ENCODE peak calls at places on chromosome X, in six cellular contexts. One of them, this sample, is unnamed.

GRCh38 chrX:83934220-83934619 is 73.3 kb downstream of the CYLC1 start:
- DNase-seq in breast epithelium: no peak
- DNase-seq in ovary: no peak
- DNase-seq in suprapubic skin: no peak
- DNase-seq in spleen: no peak
- DNase-seq in testis: no peak
- DNase-seq in this sample: no peak

GRCh38 chrX:155027509-155028066 is 944 bp downstream of the FUNDC2 start:
- DNase-seq in breast epithelium: no peak
- DNase-seq in spleen: no peak
- DNase-seq in testis: peak; percentile 28
- DNase-seq in ovary: no peak
- DNase-seq in suprapubic skin: no peak
- DNase-seq in this sample: peak; percentile 85

GRCh38 chrX:97844943-97845342 is 961.2 kb downstream of the RPA4 start:
- DNase-seq in spleen: no peak
- DNase-seq in suprapubic skin: peak; percentile 49
- DNase-seq in ovary: no peak
- DNase-seq in testis: no peak
- DNase-seq in breast epithelium: no peak
- DNase-seq in this sample: no peak

GRCh38 chrX:37487271-37487670 is 84.2 kb upstream of the LANCL3 start:
- DNase-seq in spleen: no peak
- DNase-seq in ovary: no peak
- DNase-seq in suprapubic skin: no peak
- DNase-seq in breast epithelium: no peak
- DNase-seq in testis: no peak
- DNase-seq in this sample: no peak

GRCh38 chrX:65752294-65752693 is 84.8 kb downstream of the MSN start:
- DNase-seq in breast epithelium: no peak
- DNase-seq in ovary: no peak
- DNase-seq in testis: no peak
- DNase-seq in suprapubic skin: no peak
- DNase-seq in spleen: no peak
- DNase-seq in this sample: no peak

GRCh38 chrX:154136627-154137161 is 7.3 kb upstream of the OPN1LW start:
- DNase-seq in breast epithelium: peak; percentile 53
- DNase-seq in testis: peak; percentile 75
- DNase-seq in spleen: peak; percentile 91
- DNase-seq in suprapubic skin: peak; percentile 77
- DNase-seq in ovary: peak; percentile 78
- DNase-seq in this sample: peak; percentile 71

GRCh38 chrX:31099536-31100090 is 27.8 kb upstream of the FTHL17 start:
- DNase-seq in spleen: no peak
- DNase-seq in testis: no peak
- DNase-seq in suprapubic skin: no peak
- DNase-seq in breast epithelium: no peak
- DNase-seq in ovary: no peak
- DNase-seq in this sample: no peak

GRCh38 chrX:9164535-9165425 is 130.9 kb upstream of the FAM9B start:
- DNase-seq in spleen: no peak
- DNase-seq in breast epithelium: no peak
- DNase-seq in ovary: no peak
- DNase-seq in suprapubic skin: no peak
- DNase-seq in testis: no peak
- DNase-seq in this sample: no peak

GRCh38 chrX:115226929-115227328 is 7.0 kb downstream of the LRCH2 start:
- DNase-seq in spleen: no peak
- DNase-seq in ovary: no peak
- DNase-seq in suprapubic skin: no peak
- DNase-seq in testis: no peak
- DNase-seq in breast epithelium: no peak
- DNase-seq in this sample: peak; percentile 1

GRCh38 chrX:55710701-55711100 is 6.8 kb upstream of the RRAGB start:
- DNase-seq in breast epithelium: no peak
- DNase-seq in ovary: no peak
- DNase-seq in suprapubic skin: no peak
- DNase-seq in spleen: no peak
- DNase-seq in testis: no peak
- DNase-seq in this sample: no peak

GRCh38 chrX:102651968-102652744 is 873 bp downstream of the GPRASP1 start:
- DNase-seq in testis: peak; percentile 67
- DNase-seq in ovary: peak; percentile 68
- DNase-seq in spleen: no peak
- DNase-seq in breast epithelium: no peak
- DNase-seq in suprapubic skin: no peak
- DNase-seq in this sample: peak; percentile 71

GRCh38 chrX:44384688-44385338 is 41.3 kb upstream of the EFHC2 start:
- DNase-seq in ovary: no peak
- DNase-seq in testis: no peak
- DNase-seq in suprapubic skin: no peak
- DNase-seq in spleen: no peak
- DNase-seq in breast epithelium: no peak
- DNase-seq in this sample: no peak

DNA sequence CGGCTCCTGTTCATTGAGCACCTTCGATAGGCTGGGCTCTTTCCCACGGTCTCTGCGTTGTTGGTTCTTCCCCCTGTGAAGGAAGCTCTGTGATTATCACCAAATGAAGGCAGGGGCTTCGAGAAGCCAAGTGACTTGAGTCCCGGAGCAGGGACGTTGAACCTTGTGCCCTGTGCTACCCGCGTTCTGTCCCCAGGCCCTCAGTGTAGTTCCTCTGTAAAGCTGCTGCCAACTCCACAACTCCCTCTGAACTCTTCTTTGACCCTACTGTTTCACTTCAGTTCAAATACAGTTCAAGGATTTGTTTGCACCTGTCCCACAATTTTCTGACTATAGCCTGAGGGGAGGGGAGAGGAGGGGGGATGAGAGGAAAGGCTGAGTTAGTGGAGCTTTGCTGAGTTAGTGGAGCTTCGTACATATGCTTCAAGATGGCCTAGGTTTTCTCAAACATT is 630 bp upstream of the PHF8 start:
- DNase-seq in testis: no peak
- DNase-seq in breast epithelium: no peak
- DNase-seq in ovary: no peak
- DNase-seq in suprapubic skin: no peak
- DNase-seq in spleen: no peak
- DNase-seq in this sample: no peak
- TF ChIP-seq POLR2A in testis: no peak
- TF ChIP-seq POLR2A in breast epithelium: no peak
- TF ChIP-seq POLR2A in ovary: no peak
- TF ChIP-seq POLR2A in suprapubic skin: no peak
- TF ChIP-seq POLR2A in spleen: no peak
- TF ChIP-seq POLR2A in this sample: no peak

GRCh38 chrX:13688772-13689518 is at the start of gene RAB9A:
- DNase-seq in suprapubic skin: peak; percentile 92
- DNase-seq in ovary: peak; percentile 91
- DNase-seq in spleen: peak; percentile 94
- DNase-seq in testis: peak; percentile 86
- DNase-seq in breast epithelium: peak; percentile 85
- DNase-seq in this sample: peak; percentile 84
- TF ChIP-seq POLR2A in suprapubic skin: peak; percentile 83
- TF ChIP-seq POLR2A in ovary: peak; percentile 88
- TF ChIP-seq POLR2A in spleen: no peak
- TF ChIP-seq POLR2A in testis: no peak
- TF ChIP-seq POLR2A in breast epithelium: peak; percentile 92
- TF ChIP-seq POLR2A in this sample: peak; percentile 52

GRCh38 chrX:46572295-46572936 is 1.1 kb upstream of the CHST7 start:
- DNase-seq in ovary: no peak
- DNase-seq in suprapubic skin: no peak
- DNase-seq in breast epithelium: no peak
- DNase-seq in testis: no peak
- DNase-seq in spleen: no peak
- DNase-seq in this sample: no peak

GRCh38 chrX:46574337-46574940 is 874 bp downstream of the CHST7 start:
- DNase-seq in testis: no peak
- DNase-seq in breast epithelium: no peak
- DNase-seq in ovary: peak; percentile 41
- DNase-seq in spleen: no peak
- DNase-seq in suprapubic skin: peak; percentile 65
- DNase-seq in this sample: peak; percentile 36

GRCh38 chrX:46573896-46574336 is 351 bp downstream of the CHST7 start:
- DNase-seq in testis: peak; percentile 50
- DNase-seq in breast epithelium: no peak
- DNase-seq in ovary: peak; percentile 50
- DNase-seq in suprapubic skin: peak; percentile 71
- DNase-seq in spleen: peak; percentile 93
- DNase-seq in this sample: peak; percentile 15

GRCh38 chrX:46574941-46575381 is 1.4 kb downstream of the CHST7 start:
- DNase-seq in suprapubic skin: no peak
- DNase-seq in testis: peak; percentile 19
- DNase-seq in spleen: peak; percentile 86
- DNase-seq in ovary: no peak
- DNase-seq in breast epithelium: no peak
- DNase-seq in this sample: peak; percentile 18

GRCh38 chrX:46573331-46573895 is at the start of gene CHST7:
- DNase-seq in testis: peak; percentile 66
- DNase-seq in suprapubic skin: peak; percentile 74
- DNase-seq in ovary: peak; percentile 63
- DNase-seq in spleen: peak; percentile 92
- DNase-seq in breast epithelium: no peak
- DNase-seq in this sample: peak; percentile 33
- TF ChIP-seq POLR2A in testis: no peak
- TF ChIP-seq POLR2A in suprapubic skin: no peak
- TF ChIP-seq POLR2A in ovary: no peak
- TF ChIP-seq POLR2A in spleen: no peak
- TF ChIP-seq POLR2A in breast epithelium: no peak
- TF ChIP-seq POLR2A in this sample: no peak

GRCh38 chrX:1417921-1418875 is 26.3 kb upstream of the SLC25A6 start:
- DNase-seq in spleen: peak; percentile 67
- DNase-seq in breast epithelium: no peak
- DNase-seq in suprapubic skin: peak; percentile 55
- DNase-seq in testis: no peak
- DNase-seq in ovary: no peak
- DNase-seq in this sample: no peak
- TF ChIP-seq POLR2A in spleen: no peak
- TF ChIP-seq POLR2A in breast epithelium: no peak
- TF ChIP-seq POLR2A in suprapubic skin: no peak
- TF ChIP-seq POLR2A in testis: no peak
- TF ChIP-seq POLR2A in ovary: no peak
- TF ChIP-seq POLR2A in this sample: no peak

DNA sequence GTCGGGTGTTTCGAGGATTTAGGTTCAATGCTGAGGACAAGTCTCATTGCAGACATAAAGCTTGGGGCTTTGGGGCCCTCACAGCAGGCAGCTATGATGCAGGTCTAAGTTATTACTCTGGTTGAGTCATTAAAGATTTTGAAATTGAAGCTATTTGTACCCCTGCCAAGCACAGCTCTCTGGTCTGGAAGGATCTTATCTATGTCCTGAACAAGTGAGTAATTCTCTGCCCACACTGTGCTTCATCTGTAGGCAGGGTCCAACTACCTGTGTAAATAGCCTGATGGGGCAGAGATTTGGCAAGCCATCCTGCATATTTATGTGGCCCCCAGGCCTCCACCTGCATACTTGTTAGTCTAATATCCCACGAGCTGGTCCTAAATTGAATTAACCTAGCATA is 41.4 kb upstream of the MAGEA4 start:
- DNase-seq in spleen: no peak
- DNase-seq in ovary: no peak
- DNase-seq in suprapubic skin: no peak
- DNase-seq in testis: no peak
- DNase-seq in breast epithelium: no peak
- DNase-seq in this sample: no peak
- TF ChIP-seq POLR2A in spleen: no peak
- TF ChIP-seq POLR2A in ovary: no peak
- TF ChIP-seq POLR2A in suprapubic skin: no peak
- TF ChIP-seq POLR2A in testis: no peak
- TF ChIP-seq POLR2A in breast epithelium: no peak
- TF ChIP-seq POLR2A in this sample: no peak

GRCh38 chrX:72182924-72183323 is 1.4 kb downstream of the PIN4 start:
- DNase-seq in suprapubic skin: no peak
- DNase-seq in ovary: no peak
- DNase-seq in spleen: no peak
- DNase-seq in breast epithelium: no peak
- DNase-seq in testis: no peak
- DNase-seq in this sample: no peak

GRCh38 chrX:72180539-72180938 is 1.0 kb upstream of the PIN4 start:
- DNase-seq in breast epithelium: no peak
- DNase-seq in ovary: no peak
- DNase-seq in testis: no peak
- DNase-seq in spleen: no peak
- DNase-seq in suprapubic skin: no peak
- DNase-seq in this sample: peak; percentile 32

DNA sequence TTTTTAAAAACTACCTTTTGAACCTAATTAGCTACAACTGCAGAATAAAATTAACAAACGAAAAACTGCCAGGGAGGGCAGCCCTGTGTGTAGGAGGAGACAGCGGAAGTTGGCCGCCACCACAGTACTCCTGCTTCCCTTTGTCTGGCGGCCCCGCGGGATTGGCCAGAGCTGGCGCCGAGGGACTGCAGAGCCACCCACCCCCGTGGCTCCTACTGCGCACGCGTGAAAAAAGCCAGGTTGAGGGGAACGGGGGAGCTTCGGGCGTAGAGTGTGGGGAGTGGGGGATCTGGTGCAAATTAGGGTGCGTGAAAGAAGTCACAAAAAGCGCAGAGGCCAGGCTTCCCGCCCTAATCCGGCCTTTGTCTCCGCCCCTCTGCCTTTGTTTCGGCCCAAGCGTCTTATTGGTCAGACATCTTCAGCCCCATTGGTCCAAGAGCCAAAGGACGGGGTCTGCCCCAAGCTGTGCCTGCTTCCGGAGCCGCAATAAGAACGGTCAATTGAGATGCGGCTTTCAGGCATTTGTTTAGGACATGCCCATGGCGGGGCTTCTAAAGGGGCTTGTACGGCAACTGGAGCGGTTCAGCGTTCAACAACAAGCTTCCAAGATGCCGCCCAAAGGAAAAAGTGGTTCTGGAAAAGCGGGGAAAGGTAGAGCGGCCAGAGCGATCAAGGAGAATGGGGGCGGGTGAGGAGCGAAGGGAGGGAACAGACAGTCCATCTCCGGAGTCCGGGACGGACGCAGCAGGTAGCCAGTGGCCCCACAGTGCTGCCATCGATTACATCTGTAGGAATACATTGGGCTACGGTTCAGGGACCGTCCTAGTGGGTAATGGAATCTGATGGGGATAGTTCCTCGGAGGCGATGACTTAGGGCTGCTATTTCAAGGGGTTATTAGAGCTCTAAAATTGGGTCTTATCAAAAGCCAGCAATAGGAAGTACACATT is at the start of gene PIN4:
- DNase-seq in ovary: peak; percentile 90
- DNase-seq in breast epithelium: peak; percentile 79
- DNase-seq in testis: peak; percentile 93
- DNase-seq in suprapubic skin: peak; percentile 91
- DNase-seq in spleen: peak; percentile 94
- DNase-seq in this sample: peak; percentile 93
- TF ChIP-seq POLR2A in ovary: peak; percentile 15
- TF ChIP-seq POLR2A in breast epithelium: no peak
- TF ChIP-seq POLR2A in testis: no peak
- TF ChIP-seq POLR2A in suprapubic skin: no peak
- TF ChIP-seq POLR2A in spleen: no peak
- TF ChIP-seq POLR2A in this sample: peak; percentile 75

GRCh38 chrX:40173662-40174593 is 76.2 kb upstream of the BCOR start:
- DNase-seq in breast epithelium: no peak
- DNase-seq in testis: peak; percentile 28
- DNase-seq in suprapubic skin: peak; percentile 64
- DNase-seq in spleen: peak; percentile 80
- DNase-seq in ovary: peak; percentile 58
- DNase-seq in this sample: peak; percentile 33
- TF ChIP-seq POLR2A in breast epithelium: no peak
- TF ChIP-seq POLR2A in testis: no peak
- TF ChIP-seq POLR2A in suprapubic skin: no peak
- TF ChIP-seq POLR2A in spleen: no peak
- TF ChIP-seq POLR2A in ovary: no peak
- TF ChIP-seq POLR2A in this sample: no peak